ENCODE peak calls at places on chromosomes 4 and X, in four cellular contexts. I is WTC11, N is GM12878, C is K562. X is an unnamed sample.

GRCh38 chr4:105350859-105351494 is 122.9 kb downstream of the PPA2 start:
- DNase-seq in N (no peak), I (no peak), C (no peak), X (no peak)

GRCh38 chr4:83075696-83076095 is 38.8 kb downstream of the PLAC8 start:
- DNase-seq in N (no peak), C (no peak), I (no peak), X (no peak)

GRCh38 chrX:81900522-81900921 is 698.6 kb downstream of the SH3BGRL start:
- DNase-seq in C (no peak), I (no peak), N (no peak), X (no peak)

GRCh38 chr4:174061026-174061425 is 222.4 kb downstream of the FBXO8 start:
- DNase-seq in C (no peak), N (no peak), I (no peak), X (no peak)

GRCh38 chr4:52979020-52979419 is 116.9 kb downstream of the RASL11B start:
- DNase-seq in I (no peak), N (no peak), C (no peak), X (no peak)

GRCh38 chrX:150198776-150199175 is 164.3 kb upstream of the MAMLD1 start:
- DNase-seq in I (no peak), N (no peak), C (no peak), X (no peak)

GRCh38 chr4:17066972-17067371 is 168.5 kb upstream of the LDB2 start:
- DNase-seq in C (no peak), I (no peak), N (no peak), X (no peak)

GRCh38 chr4:6293097-6293445 is 23.4 kb downstream of the WFS1 start:
- DNase-seq in C (no peak), I (no peak), N (no peak), X (no peak)

GRCh38 chr4:112348488-112349158 is 51.5 kb downstream of the ALPK1 start:
- DNase-seq in C (peak), N (no peak), I (peak), X (peak)
- TF ChIP-seq TCF7 in C (no peak), N (no peak), I (no peak), X (no peak)

GRCh38 chr4:67678612-67679011 is 22.3 kb downstream of the UBA6 start:
- DNase-seq in N (no peak), C (no peak), I (no peak), X (no peak)
- TF ChIP-seq NR2C2 in N (no peak), C (no peak), I (no peak), X (no peak)

GRCh38 chr4:145552181-145552822 is 66.9 kb upstream of the MMAA start:
- DNase-seq in N (peak), I (no peak), C (no peak), X (no peak)

GRCh38 chr4:145554691-145555090 is 64.5 kb upstream of the MMAA start:
- DNase-seq in N (no peak), C (no peak), I (no peak), X (no peak)

GRCh38 chr4:145553375-145553774 is 65.8 kb upstream of the MMAA start:
- DNase-seq in N (no peak), C (no peak), I (no peak), X (no peak)

DNA sequence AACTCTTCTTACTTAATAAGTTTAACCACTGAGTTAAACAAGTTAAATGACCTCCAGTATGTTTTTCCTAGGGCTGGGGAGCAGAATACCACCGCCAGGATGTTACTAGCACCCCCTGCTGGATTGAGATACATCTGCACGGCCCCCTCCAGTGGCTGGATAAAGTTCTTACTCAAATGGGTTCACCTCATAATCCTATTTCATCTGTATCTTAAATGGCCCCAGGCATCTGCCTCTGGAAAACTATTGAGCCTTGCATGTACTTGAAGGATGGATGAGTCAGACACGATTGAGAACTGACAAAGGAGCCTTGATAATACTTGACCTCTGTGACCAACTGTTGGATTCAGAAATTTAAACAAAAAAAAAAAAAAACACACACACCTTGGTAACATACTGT is 61.5 kb upstream of the MMAA start:
- DNase-seq in N (peak), C (peak), I (peak), X (peak)
- TF ChIP-seq TCF7 in N (no peak), C (no peak), I (no peak), X (no peak)

DNA sequence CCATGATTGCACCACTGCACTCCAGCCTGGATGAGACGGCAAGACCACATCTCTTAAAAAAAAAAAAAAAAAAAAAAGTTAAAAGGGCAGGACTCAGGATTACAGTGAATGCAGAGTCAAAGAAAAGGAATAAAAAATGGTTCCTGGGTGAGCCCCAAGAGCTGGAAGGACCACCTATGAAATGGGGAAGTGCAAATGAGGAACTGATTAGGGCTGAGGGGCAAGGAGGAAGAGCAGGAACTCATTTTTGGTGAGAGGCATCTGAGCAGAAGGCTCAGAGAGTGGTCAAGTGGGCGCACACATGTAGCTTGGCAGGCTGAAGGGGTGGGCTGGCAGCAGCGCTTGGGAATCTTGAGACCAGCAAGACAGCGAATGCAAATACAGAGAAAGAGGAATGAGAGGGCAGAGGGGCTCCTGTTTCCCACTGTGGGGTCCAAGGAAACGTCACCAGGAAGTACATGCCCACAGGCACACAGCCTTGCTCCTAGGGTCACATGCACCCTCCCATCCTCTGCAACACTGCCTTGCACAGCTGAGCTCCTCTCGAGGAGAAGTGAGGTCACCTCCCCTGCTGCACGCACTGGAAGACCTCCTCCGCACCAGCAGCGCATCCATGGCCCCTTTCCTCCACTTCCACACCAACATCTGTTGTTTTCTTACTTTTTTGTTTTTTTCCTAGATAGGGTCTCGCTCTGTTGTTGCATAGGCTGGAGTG is 49.7 kb downstream of the PRKX start:
- DNase-seq in N (no peak), C (no peak), I (no peak), X (no peak)
- TF ChIP-seq NR2C2 in N (no peak), C (no peak), I (no peak), X (no peak)

DNA sequence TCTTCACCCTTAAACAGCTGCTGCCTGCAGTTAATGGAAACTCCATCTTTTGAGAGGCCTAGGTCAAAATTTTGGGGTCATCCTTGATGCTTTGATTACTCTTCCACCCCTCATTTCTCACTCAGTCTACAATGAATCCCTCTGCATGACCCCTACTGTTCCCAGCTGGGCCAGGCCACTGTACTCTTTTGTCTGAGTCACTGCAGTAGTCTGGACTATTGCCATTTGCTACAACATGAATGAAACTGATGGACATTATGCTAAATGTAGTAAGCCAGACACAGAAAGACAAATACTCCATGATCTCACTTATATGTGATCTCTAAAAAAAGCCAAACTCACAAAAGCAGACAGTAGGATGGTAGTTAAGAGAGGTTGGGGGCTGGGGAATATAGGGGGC is 28.3 kb downstream of the STK32B start:
- DNase-seq in N (no peak), I (no peak), C (no peak), X (no peak)
- TF ChIP-seq TCF7 in N (no peak), I (no peak), C (no peak), X (no peak)

X was measured in HepG2.